ENCODE peak calls at places on chromosomes 3 and 15, in five cellular contexts. R is B cell, M is A549, N is cardiac fibroblast, F is CD14-positive monocyte. H is an unnamed sample.

GRCh38 chr15:61115241-61115640 is 113.9 kb downstream of the RORA start:
- DNase-seq in R (no peak), N (no peak), F (no peak), M (no peak), H (no peak)

GRCh38 chr3:119433613-119434325 is 29.6 kb downstream of the TMEM39A start:
- DNase-seq in R (no peak), F (no peak), M (no peak), N (no peak), H (no peak)

GRCh38 chr3:20648921-20649381 is 462.9 kb upstream of the SGO1 start:
- DNase-seq in N (peak), M (no peak), R (no peak), F (no peak), H (no peak)

GRCh38 chr3:16211176-16211904 is 36.9 kb downstream of the GALNT15 start:
- DNase-seq in F (no peak), N (no peak), R (no peak), M (no peak), H (no peak)

GRCh38 chr15:69727257-69727924 is 274.8 kb downstream of the RPLP1 start:
- DNase-seq in R (no peak), M (no peak), F (no peak), N (no peak), H (no peak)

GRCh38 chr3:183455064-183455463 is 26.6 kb upstream of the MCF2L2 start:
- DNase-seq in N (peak), R (no peak), M (peak), F (no peak), H (no peak)

GRCh38 chr3:15558581-15558980 is 37.1 kb upstream of the COLQ start:
- DNase-seq in R (no peak), N (no peak), F (no peak), M (no peak), H (no peak)

GRCh38 chr15:39511915-39512260 is 69.0 kb upstream of the THBS1 start:
- DNase-seq in R (no peak), F (no peak), M (no peak), N (peak), H (no peak)

GRCh38 chr3:184229424-184230080 is at the start of gene VWA5B2:
- DNase-seq in R (peak), N (peak), M (peak), F (no peak), H (peak)

GRCh38 chr3:24832878-24833277 is 338.2 kb upstream of the THRB start:
- DNase-seq in N (no peak), R (no peak), M (peak), F (no peak), H (no peak)

GRCh38 chr15:39774688-39775267 is 7.9 kb downstream of the FSIP1 start:
- DNase-seq in R (peak), N (no peak), F (no peak), M (no peak), H (no peak)

GRCh38 chr15:73955326-73955725 is 29.1 kb downstream of the LOXL1 start:
- DNase-seq in R (no peak), N (no peak), M (no peak), F (no peak), H (no peak)

GRCh38 chr15:41417812-41418211 is 917 bp downstream of the RTF1 start:
- DNase-seq in M (no peak), N (peak), R (peak), F (no peak), H (peak)

GRCh38 chr3:155218470-155218869 is 75.0 kb downstream of the STRIT1 start:
- DNase-seq in M (no peak), F (no peak), N (no peak), R (no peak), H (no peak)

GRCh38 chr3:189863031-189863430 is 231.8 kb downstream of the TP63 start:
- DNase-seq in M (peak), F (no peak), R (no peak), N (peak), H (no peak)

GRCh38 chr3:112813723-112814171 is 32.9 kb downstream of the CD200R1L start:
- DNase-seq in M (no peak), N (peak), F (peak), R (peak), H (peak)

GRCh38 chr15:40511093-40511471 is 40.3 kb downstream of the CHST14 start:
- DNase-seq in R (no peak), M (no peak), N (no peak), F (no peak), H (peak)

GRCh38 chr15:48388017-48388936 is 57.0 kb downstream of the DUT start:
- DNase-seq in F (no peak), N (no peak), R (no peak), M (no peak), H (no peak)

DNA sequence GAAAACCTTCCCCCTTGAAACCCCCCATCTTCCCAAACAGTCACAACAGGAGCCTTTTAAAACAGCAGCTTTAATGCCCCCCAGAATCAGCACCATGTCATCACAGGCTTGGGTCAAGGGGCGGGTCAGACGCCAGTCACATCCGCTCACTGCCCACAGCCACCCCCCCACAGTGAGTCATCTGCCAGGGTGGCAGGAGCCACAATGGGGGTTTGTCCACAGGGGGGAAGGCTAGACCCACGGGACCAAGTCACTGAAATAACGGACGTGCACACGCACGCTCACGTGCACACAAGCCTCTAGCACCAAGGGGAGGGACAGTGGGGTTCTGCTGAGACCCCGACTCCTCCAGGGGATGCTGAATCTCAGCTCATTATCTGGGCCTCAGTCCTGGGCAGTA is 441 bp upstream of the UCN2 start:
- DNase-seq in R (peak), N (peak), F (peak), M (peak), H (no peak)
- TF ChIP-seq CTCF in R (no peak), N (no peak), F (no peak), M (no peak), H (no peak)

DNA sequence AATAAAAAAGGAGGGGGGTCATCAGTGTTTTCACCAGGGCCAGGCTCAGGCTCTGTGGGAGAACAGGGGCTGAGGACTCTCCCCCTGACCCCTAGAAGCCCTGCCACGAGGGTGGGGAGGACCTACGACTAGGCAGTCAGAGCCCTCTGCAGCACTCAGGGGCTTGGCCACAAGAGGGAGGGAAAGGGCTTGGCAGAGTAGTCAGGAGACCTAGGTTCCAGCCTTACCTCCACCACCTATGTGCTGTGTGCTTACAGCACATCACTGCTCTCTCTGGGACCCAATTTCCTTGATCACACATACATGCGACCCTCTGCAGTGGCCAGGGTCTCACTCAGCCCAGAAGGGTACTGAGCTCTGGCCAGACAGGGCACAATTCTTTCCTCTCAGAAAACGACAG is 16.3 kb upstream of the SKIC8 start:
- DNase-seq in R (no peak), F (no peak), N (peak), M (peak), H (no peak)
- TF ChIP-seq CTCF in R (no peak), F (no peak), N (peak), M (no peak), H (peak)

DNA sequence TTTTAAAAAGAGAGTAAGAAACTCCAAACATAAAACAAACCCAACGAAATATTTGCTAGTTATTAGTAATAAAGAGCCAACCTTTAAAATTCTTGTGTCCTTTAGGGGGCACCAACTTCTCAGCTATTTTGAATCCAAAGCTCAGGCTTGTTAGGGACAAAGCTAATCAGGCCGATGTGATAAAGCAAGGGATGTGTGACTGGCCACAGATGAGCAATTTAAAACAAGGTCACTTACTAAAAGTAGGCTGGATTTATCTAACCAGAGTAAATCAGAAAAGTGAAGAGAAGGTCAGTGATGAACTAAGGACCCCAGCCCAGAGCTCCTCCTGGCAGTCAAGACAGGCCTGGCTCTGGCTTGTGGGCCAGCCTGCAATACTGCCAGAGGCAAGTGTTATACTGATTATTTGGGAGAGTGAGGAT is 108.5 kb downstream of the CYP19A1 start:
- DNase-seq in M (peak), N (peak), R (no peak), F (no peak), H (peak)
- TF ChIP-seq CTCF in M (peak), N (peak), R (no peak), F (no peak), H (peak)

DNA sequence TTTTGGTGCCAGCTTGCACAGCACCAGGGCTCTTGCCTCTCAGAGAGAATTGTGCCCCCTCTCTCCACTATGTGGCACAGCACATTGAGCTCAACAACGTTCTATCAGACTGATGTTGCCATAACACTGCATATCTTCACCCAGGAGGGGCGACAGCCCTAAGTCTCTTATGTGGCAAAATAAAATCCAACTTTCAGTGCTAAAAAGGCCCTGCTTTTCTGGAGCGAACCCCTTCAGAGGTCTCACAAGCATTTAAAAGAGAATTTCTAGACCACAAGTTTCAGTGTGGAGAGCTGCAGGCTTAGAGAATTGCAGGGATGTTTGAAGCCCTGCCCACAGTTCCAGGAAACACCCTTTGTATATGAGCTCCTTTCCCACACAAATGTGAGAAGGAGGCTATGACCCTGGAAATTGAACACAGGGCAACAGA is 85.5 kb downstream of the LIPC start:
- DNase-seq in M (peak), R (no peak), F (no peak), N (no peak), H (no peak)
- TF ChIP-seq CTCF in M (no peak), R (no peak), F (no peak), N (no peak), H (no peak)

GRCh38 chr3:140050977-140051957 is 116.3 kb downstream of the CLSTN2 start:
- DNase-seq in F (no peak), N (no peak), R (no peak), M (no peak), H (no peak)
- TF ChIP-seq CTCF in F (no peak), N (peak), R (no peak), M (no peak), H (peak)